ENCODE peak calls at places on chromosomes 5 and 9, in five cellular contexts. Q is epithelial cell of prostate; W is CD8-positive, alpha-beta memory T cell; K is body of pancreas; I is HCT116. T is an unnamed sample.
A peak's percentile ranks its signal among the peaks of the same experiment; 100 is the strongest.

GRCh38 chr9:32954642-32955041 is 46.8 kb downstream of the APTX start:
- DNase-seq in W (no peak), K (peak; percentile 27), Q (no peak), I (no peak), T (no peak)

GRCh38 chr5:78399115-78399514 is 38.7 kb downstream of the SCAMP1 start:
- DNase-seq in I (no peak), Q (no peak), K (no peak), W (no peak), T (no peak)

GRCh38 chr5:3590253-3590966 is 5.2 kb upstream of the IRX1 start:
- DNase-seq in I (no peak), K (no peak), W (no peak), Q (no peak), T (no peak)

GRCh38 chr5:139915834-139916233 is 120.2 kb downstream of the PSD2 start:
- DNase-seq in Q (no peak), K (no peak), I (no peak), W (no peak), T (no peak)

GRCh38 chr9:72351538-72352453 is 13.2 kb downstream of the ZFAND5 start:
- DNase-seq in W (no peak), I (no peak), Q (peak; percentile 78), K (no peak), T (no peak)

GRCh38 chr5:58240286-58240685 is 219.6 kb downstream of the PLK2 start:
- DNase-seq in W (no peak), K (no peak), Q (no peak), I (no peak), T (peak; percentile 59)

GRCh38 chr5:142221091-142221860 is 103.5 kb downstream of the SPRY4 start:
- DNase-seq in I (no peak), Q (no peak), K (no peak), W (no peak), T (no peak)

GRCh38 chr9:98538626-98539031 is 170.1 kb downstream of the GABBR2 start:
- DNase-seq in Q (no peak), W (no peak), I (no peak), K (no peak), T (no peak)

GRCh38 chr9:137254624-137255447 is at the start of gene NELFB:
- DNase-seq in K (peak; percentile 93), I (no peak), Q (no peak), W (peak; percentile 94), T (peak; percentile 100)

GRCh38 chr5:107687937-107688336 is 17.2 kb upstream of the EFNA5 start:
- DNase-seq in W (no peak), I (no peak), Q (no peak), K (no peak), T (no peak)

GRCh38 chr5:54738118-54738972 is 220.8 kb downstream of the SNX18 start:
- DNase-seq in W (no peak), Q (no peak), K (peak; percentile 56), I (no peak), T (no peak)

GRCh38 chr5:157857821-157858526 is 971 bp downstream of the CLINT1 start:
- DNase-seq in Q (no peak), I (no peak), K (no peak), W (peak; percentile 36), T (peak; percentile 51)

GRCh38 chr9:132066057-132066456 is 13.6 kb downstream of the MED27 start:
- DNase-seq in K (no peak), W (no peak), Q (no peak), I (no peak), T (no peak)

GRCh38 chr5:122170630-122171029 is 41.3 kb downstream of the ZNF474 start:
- DNase-seq in K (no peak), Q (no peak), I (no peak), W (no peak), T (peak; percentile 55)

GRCh38 chr5:38532165-38532669 is 24.2 kb downstream of the LIFR start:
- DNase-seq in I (no peak), W (no peak), K (no peak), Q (no peak), T (no peak)

GRCh38 chr9:119322137-119322695 is 47.0 kb downstream of the BRINP1 start:
- DNase-seq in Q (no peak), W (no peak), I (no peak), K (no peak), T (no peak)

GRCh38 chr9:72808446-72808768 is 144.4 kb downstream of the ALDH1A1 start:
- DNase-seq in K (no peak), I (no peak), W (no peak), Q (no peak), T (no peak)

GRCh38 chr5:132012385-132013005 is 1.0 kb upstream of the ACSL6 start:
- DNase-seq in K (no peak), Q (no peak), W (no peak), I (no peak), T (peak; percentile 40)

GRCh38 chr9:83011611-83012010 is 51.3 kb downstream of the RASEF start:
- DNase-seq in I (no peak), W (no peak), Q (no peak), K (no peak), T (no peak)

GRCh38 chr9:111198936-111199335 is 131.1 kb downstream of the OR2K2 start:
- DNase-seq in K (no peak), I (no peak), Q (no peak), W (no peak), T (no peak)

GRCh38 chr9:16484178-16484577 is 386.3 kb downstream of the BNC2 start:
- DNase-seq in I (no peak), Q (no peak), K (no peak), W (no peak), T (no peak)

GRCh38 chr9:74951107-74951720 is 1.5 kb downstream of the C9orf40 start:
- DNase-seq in K (no peak), W (no peak), I (no peak), Q (no peak), T (no peak)

GRCh38 chr5:127963931-127964330 is 119.6 kb upstream of the SLC12A2 start:
- DNase-seq in W (no peak), I (no peak), K (no peak), Q (no peak), T (no peak)

GRCh38 chr5:74384851-74385250 is 255.7 kb downstream of the ENC1 start:
- DNase-seq in W (no peak), I (no peak), Q (no peak), K (no peak), T (no peak)

GRCh38 chr5:144060598-144060997 is 109.9 kb downstream of the YIPF5 start:
- DNase-seq in K (no peak), W (no peak), Q (peak; percentile 48), I (no peak), T (peak; percentile 52)

GRCh38 chr5:150022681-150023080 is 22.1 kb downstream of the HMGXB3 start:
- DNase-seq in W (no peak), Q (no peak), I (no peak), K (no peak), T (no peak)

GRCh38 chr5:150021491-150022162 is 21.1 kb downstream of the HMGXB3 start:
- DNase-seq in Q (peak; percentile 78), I (peak; percentile 80), W (no peak), K (peak; percentile 22), T (peak; percentile 88)

GRCh38 chr5:150022163-150022540 is 21.6 kb downstream of the HMGXB3 start:
- DNase-seq in K (no peak), W (no peak), I (peak; percentile 83), Q (peak; percentile 72), T (peak; percentile 87)

GRCh38 chr5:150017606-150018005 is 17.1 kb downstream of the HMGXB3 start:
- DNase-seq in Q (no peak), W (no peak), I (no peak), K (no peak), T (peak; percentile 73)

DNA sequence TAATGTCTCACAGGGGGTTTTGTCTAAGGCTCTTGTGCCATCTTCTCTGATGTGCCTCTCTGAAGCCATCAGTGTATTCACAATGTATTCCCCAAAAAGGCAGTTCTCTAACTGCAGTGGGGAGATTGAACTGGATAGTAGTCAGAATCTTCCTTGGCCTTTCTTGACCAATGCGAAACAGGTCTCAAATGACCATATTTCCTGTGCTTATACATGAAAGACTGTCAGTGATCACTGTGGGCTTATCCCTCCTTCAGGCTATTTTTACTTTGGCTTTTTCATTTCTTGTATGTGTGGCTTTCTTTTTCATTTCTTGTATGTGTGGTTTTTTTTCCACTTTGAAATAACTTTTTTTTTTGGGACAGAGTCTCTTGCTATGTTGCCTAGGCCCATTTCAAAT is 19.7 kb downstream of the HMGXB3 start:
- DNase-seq in I (no peak), Q (no peak), W (no peak), K (no peak), T (no peak)
- H3K27ac ChIP-seq in I (peak overlapping the region; percentile 93), Q (peak overlapping the region; percentile 89), W (no peak overlapping the region), K (no peak overlapping the region), T (peak overlapping the region; percentile 74)

GRCh38 chr5:115455241-115455640 is 89.3 kb downstream of the FEM1C start:
- DNase-seq in Q (no peak), K (peak; percentile 58), W (no peak), I (no peak), T (no peak)
- H3K27ac ChIP-seq in Q (no peak overlapping the region), K (peak overlapping the region; percentile 91), W (no peak overlapping the region), I (no peak overlapping the region), T (no peak overlapping the region)

GRCh38 chr9:128921881-128922763 is 1.3 kb downstream of the PHYHD1 start:
- DNase-seq in K (peak; percentile 67), I (no peak), Q (no peak), W (no peak), T (no peak)

GRCh38 chr9:128920381-128921058 is at the start of gene PHYHD1:
- DNase-seq in Q (no peak), I (no peak), W (no peak), K (peak; percentile 85), T (peak; percentile 74)

GRCh38 chr9:128927731-128928411 is 7.1 kb downstream of the PHYHD1 start:
- DNase-seq in I (peak; percentile 42), W (peak; percentile 34), K (peak; percentile 73), Q (no peak), T (peak; percentile 89)

GRCh38 chr9:128919409-128919808 is 1.4 kb upstream of the PHYHD1 start:
- DNase-seq in I (no peak), W (no peak), Q (no peak), K (peak; percentile 62), T (no peak)

DNA sequence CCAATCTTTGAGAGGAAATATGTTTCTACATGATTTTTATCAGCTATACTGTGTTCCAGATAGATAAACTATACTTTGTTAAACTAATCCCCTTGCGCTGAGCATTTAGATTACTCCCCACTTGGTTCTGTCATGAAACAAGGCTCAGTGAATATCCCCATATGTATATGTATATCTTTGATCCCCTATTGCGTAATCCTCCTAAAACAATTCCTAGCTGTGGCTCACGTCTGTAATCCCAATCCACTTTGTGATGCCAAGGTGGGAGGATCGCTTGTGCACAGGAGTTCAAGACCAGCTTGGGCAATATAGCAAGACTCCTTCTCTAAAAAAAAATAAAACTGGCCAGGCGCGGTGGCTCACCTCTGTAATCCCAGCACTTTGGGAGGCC is 2.7 kb downstream of the PHYHD1 start:
- DNase-seq in K (no peak), W (no peak), I (no peak), Q (no peak), T (no peak)
- H3K27ac ChIP-seq in K (peak overlapping the region; percentile 90), W (no peak overlapping the region), I (no peak overlapping the region), Q (no peak overlapping the region), T (peak overlapping the region; percentile 99)

DNA sequence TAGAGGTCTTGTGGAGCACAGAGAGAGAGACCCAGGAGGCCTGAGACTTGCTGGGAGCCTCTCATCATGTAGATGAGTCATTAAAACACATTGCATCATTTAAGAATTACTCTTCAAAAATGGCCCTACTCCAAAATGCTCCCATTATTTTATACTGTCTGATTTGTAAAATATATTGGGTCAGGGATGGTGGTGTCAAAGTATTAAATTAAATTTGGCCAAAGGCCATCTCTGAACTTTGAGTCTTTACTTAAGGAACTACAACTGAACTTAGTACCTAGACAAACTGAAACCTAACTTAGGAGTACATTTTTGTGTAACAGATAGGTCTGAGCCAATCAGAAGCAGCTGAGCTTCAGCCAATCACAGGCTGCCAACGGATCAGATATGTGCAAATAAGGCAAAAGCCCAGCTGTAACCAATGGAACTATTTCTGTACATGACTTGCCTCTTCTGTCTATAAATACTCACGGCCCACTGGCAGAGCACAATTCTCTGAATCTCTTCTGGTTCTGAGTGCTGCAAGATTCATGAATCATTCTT is 657.2 kb downstream of the TLE1 start:
- DNase-seq in W (no peak), I (no peak), Q (peak; percentile 33), K (peak; percentile 75), T (peak; percentile 83)
- H3K27ac ChIP-seq in W (no peak overlapping the region), I (no peak overlapping the region), Q (peak overlapping the region; percentile 75), K (peak overlapping the region; percentile 63), T (no peak overlapping the region)